ENCODE peak calls at places on chromosome 22, in nine cellular contexts. K is tibial nerve; F is NCI-H69; X is naive thymus-derived CD8-positive, alpha-beta T cell; A is NCI-H446; H is germinal center; T is CD8-positive, alpha-beta T cell; M is activated T-cell treated with anti-CD3 and anti-CD28 coated beads for 1 hour; S is nephron progenitor cell. N is an unnamed sample.

GRCh38 chr22:50528682-50529415 is 963 bp downstream of the TYMP start:
- DNase-seq in K (no peak), F (peak), X (no peak), A (no peak), H (no peak), T (no peak), M (no peak), S (no peak), N (no peak)

GRCh38 chr22:22712092-22712658 is 67.8 kb downstream of the GGTLC2 start:
- DNase-seq in K (no peak), F (no peak), X (no peak), A (no peak), H (peak), T (no peak), M (no peak), S (no peak), N (no peak)

GRCh38 chr22:50600541-50600940 is at the start of gene MAPK8IP2:
- DNase-seq in K (no peak), F (peak), X (no peak), A (no peak), H (peak), T (no peak), M (no peak), S (peak), N (no peak)

GRCh38 chr22:44023404-44024287 is 456 bp upstream of the PARVB start:
- DNase-seq in K (no peak), F (peak), X (no peak), A (no peak), H (peak), T (peak), M (no peak), S (peak), N (no peak)

GRCh38 chr22:38706101-38706884 is 549 bp downstream of the GTPBP1 start:
- DNase-seq in K (peak), F (peak), X (peak), A (no peak), H (peak), T (peak), M (no peak), S (no peak), N (peak)

GRCh38 chr22:39913321-39913720 is 12.4 kb downstream of the GRAP2 start:
- DNase-seq in K (no peak), F (no peak), X (no peak), A (no peak), H (no peak), T (peak), M (no peak), S (no peak), N (no peak)

GRCh38 chr22:41939981-41940852 is 6.7 kb downstream of the CENPM start:
- DNase-seq in K (no peak), F (peak), X (peak), A (no peak), H (peak), T (peak), M (peak), S (no peak), N (peak)

GRCh38 chr22:45678961-45679912 is 7.6 kb downstream of the ATXN10 start:
- DNase-seq in K (no peak), F (peak), X (no peak), A (no peak), H (no peak), T (no peak), M (no peak), S (no peak), N (no peak)

GRCh38 chr22:20750461-20751184 is 23.3 kb upstream of the SERPIND1 start:
- DNase-seq in K (peak), F (peak), X (no peak), A (peak), H (no peak), T (no peak), M (no peak), S (no peak), N (no peak)

GRCh38 chr22:21760640-21761039 is 25.0 kb upstream of the YPEL1 start:
- DNase-seq in K (no peak), F (no peak), X (no peak), A (no peak), H (no peak), T (no peak), M (no peak), S (no peak), N (no peak)

GRCh38 chr22:44358723-44359440 is 46.1 kb upstream of the SHISAL1 start:
- DNase-seq in K (no peak), F (no peak), X (no peak), A (no peak), H (no peak), T (no peak), M (no peak), S (no peak), N (no peak)

GRCh38 chr22:20531404-20532181 is 24.2 kb downstream of the MED15 start:
- DNase-seq in K (no peak), F (peak), X (no peak), A (no peak), H (no peak), T (no peak), M (no peak), S (peak), N (peak)

GRCh38 chr22:48678171-48679135 is 1149.2 kb downstream of the BRD1 start:
- DNase-seq in K (no peak), F (no peak), X (no peak), A (no peak), H (no peak), T (no peak), M (no peak), S (no peak), N (no peak)

GRCh38 chr22:36277482-36278291 is 24.8 kb downstream of the APOL1 start:
- DNase-seq in K (no peak), F (peak), X (peak), A (peak), H (peak), T (peak), M (peak), S (peak), N (peak)

GRCh38 chr22:22857607-22858558 is 29.7 kb upstream of the IGLL5 start:
- DNase-seq in K (no peak), F (no peak), X (no peak), A (no peak), H (no peak), T (no peak), M (no peak), S (no peak), N (no peak)

GRCh38 chr22:27116295-27116694 is 458.9 kb downstream of the MIAT start:
- DNase-seq in K (no peak), F (no peak), X (no peak), A (no peak), H (no peak), T (no peak), M (no peak), S (no peak), N (no peak)

GRCh38 chr22:16824718-16825687 is at the start of gene XKR3:
- DNase-seq in K (no peak), F (no peak), X (no peak), A (no peak), H (no peak), T (no peak), M (no peak), S (no peak), N (peak)

GRCh38 chr22:43314611-43315010 is 28.6 kb downstream of the SCUBE1 start:
- DNase-seq in K (no peak), F (no peak), X (no peak), A (no peak), H (no peak), T (no peak), M (no peak), S (no peak), N (no peak)

GRCh38 chr22:29987143-29987542 is 93.1 kb upstream of the HORMAD2 start:
- DNase-seq in K (no peak), F (no peak), X (no peak), A (no peak), H (no peak), T (no peak), M (no peak), S (no peak), N (peak)

GRCh38 chr22:45423524-45423923 is 10.0 kb downstream of the RIBC2 start:
- DNase-seq in K (no peak), F (no peak), X (no peak), A (no peak), H (no peak), T (no peak), M (no peak), S (no peak), N (no peak)

GRCh38 chr22:45709004-45709739 is 37.5 kb downstream of the ATXN10 start:
- DNase-seq in K (no peak), F (no peak), X (no peak), A (no peak), H (no peak), T (no peak), M (no peak), S (no peak), N (no peak)

GRCh38 chr22:41831828-41832552 is 915 bp upstream of the SREBF2 start:
- DNase-seq in K (no peak), F (peak), X (no peak), A (no peak), H (no peak), T (no peak), M (no peak), S (no peak), N (no peak)

GRCh38 chr22:17964647-17965046 is 59.7 kb downstream of the MICAL3 start:
- DNase-seq in K (no peak), F (no peak), X (no peak), A (no peak), H (peak), T (no peak), M (no peak), S (no peak), N (no peak)

GRCh38 chr22:25827415-25827814 is 85.4 kb downstream of the MYO18B start:
- DNase-seq in K (no peak), F (peak), X (no peak), A (no peak), H (no peak), T (no peak), M (no peak), S (no peak), N (no peak)

GRCh38 chr22:48097723-48098122 is 1335.3 kb downstream of the TBC1D22A start:
- DNase-seq in K (no peak), F (no peak), X (no peak), A (no peak), H (no peak), T (no peak), M (no peak), S (no peak), N (no peak)

GRCh38 chr22:46078241-46079092 is 71.9 kb upstream of the PPARA start:
- DNase-seq in K (no peak), F (peak), X (no peak), A (no peak), H (no peak), T (no peak), M (no peak), S (no peak), N (peak)

GRCh38 chr22:28894320-28894719 is 10.9 kb downstream of the ZNRF3 start:
- DNase-seq in K (no peak), F (peak), X (no peak), A (no peak), H (no peak), T (no peak), M (no peak), S (no peak), N (peak)

GRCh38 chr22:50316114-50317065 is 8.9 kb upstream of the PLXNB2 start:
- DNase-seq in K (no peak), F (no peak), X (no peak), A (no peak), H (no peak), T (no peak), M (no peak), S (no peak), N (no peak)

GRCh38 chr22:37222440-37222971 is 10.2 kb upstream of the SSTR3 start:
- DNase-seq in K (no peak), F (no peak), X (peak), A (no peak), H (no peak), T (peak), M (no peak), S (no peak), N (no peak)

GRCh38 chr22:39312410-39312809 is 7.0 kb downstream of the RPL3 start:
- DNase-seq in K (no peak), F (peak), X (no peak), A (no peak), H (no peak), T (no peak), M (no peak), S (no peak), N (no peak)

GRCh38 chr22:38257170-38257569 is 15.6 kb downstream of the TMEM184B start:
- DNase-seq in K (no peak), F (no peak), X (no peak), A (no peak), H (no peak), T (no peak), M (no peak), S (no peak), N (no peak)

GRCh38 chr22:36757608-36758220 is 18.2 kb downstream of the IFT27 start:
- DNase-seq in K (peak), F (peak), X (peak), A (no peak), H (peak), T (peak), M (peak), S (peak), N (peak)

GRCh38 chr22:21929253-21929652 is 23.4 kb downstream of the PPM1F start:
- DNase-seq in K (no peak), F (peak), X (no peak), A (no peak), H (no peak), T (no peak), M (no peak), S (no peak), N (no peak)

GRCh38 chr22:22371031-22371541 is 126.5 kb downstream of the VPREB1 start:
- DNase-seq in K (no peak), F (peak), X (no peak), A (no peak), H (peak), T (no peak), M (no peak), S (no peak), N (no peak)

GRCh38 chr22:45336971-45337431 is 27.3 kb downstream of the FAM118A start:
- DNase-seq in K (peak), F (no peak), X (peak), A (peak), H (no peak), T (peak), M (no peak), S (no peak), N (peak)

GRCh38 chr22:31089101-31090100 is 8.3 kb downstream of the SMTN start:
- DNase-seq in K (no peak), F (peak), X (no peak), A (no peak), H (peak), T (peak), M (no peak), S (peak), N (peak)

GRCh38 chr22:45321827-45322226 is 12.1 kb downstream of the FAM118A start:
- DNase-seq in K (no peak), F (no peak), X (no peak), A (no peak), H (peak), T (no peak), M (no peak), S (no peak), N (no peak)

GRCh38 chr22:38089474-38089851 is 5.5 kb upstream of the SLC16A8 start:
- DNase-seq in K (no peak), F (no peak), X (no peak), A (no peak), H (no peak), T (no peak), M (no peak), S (no peak), N (no peak)

GRCh38 chr22:41922336-41922735 is 4.3 kb downstream of the TNFRSF13C start:
- DNase-seq in K (no peak), F (no peak), X (no peak), A (no peak), H (peak), T (no peak), M (no peak), S (no peak), N (no peak)

N was measured in upper lobe of left lung.